ENCODE peak calls at places on chromosome 22, in five cellular contexts. K is cardiac fibroblast, R is GM23338, T is bronchial epithelial cell, O is fibroblast of the aortic adventitia. B is an unnamed sample.

GRCh38 chr22:45645150-45645525 is 26.5 kb upstream of the ATXN10 start:
- DNase-seq in O (no peak), K (no peak), T (no peak), R (peak), B (no peak)

GRCh38 chr22:29071261-29072045 is 1.4 kb upstream of the KREMEN1 start:
- DNase-seq in O (peak), T (peak), R (peak), K (peak), B (peak)

GRCh38 chr22:27987557-27987956 is 68.5 kb upstream of the PITPNB start:
- DNase-seq in O (peak), K (peak), R (no peak), T (no peak), B (peak)

GRCh38 chr22:41425704-41426365 is 20.8 kb downstream of the TOB2 start:
- DNase-seq in T (no peak), R (no peak), O (no peak), K (no peak), B (no peak)

GRCh38 chr22:43955883-43956286 is 643 bp downstream of the SAMM50 start:
- DNase-seq in K (peak), O (peak), R (peak), T (no peak), B (peak)

GRCh38 chr22:11325767-11326166 is 4202.2 kb upstream of the OR11H1 start:
- DNase-seq in R (no peak), K (no peak), T (no peak), O (no peak), B (no peak)

GRCh38 chr22:38941488-38941987 is 15.9 kb upstream of the APOBEC3A start:
- DNase-seq in O (no peak), T (no peak), K (no peak), R (no peak), B (no peak)

GRCh38 chr22:27378343-27378800 is 423.2 kb downstream of the MN1 start:
- DNase-seq in R (no peak), K (no peak), T (no peak), O (no peak), B (peak)

GRCh38 chr22:29825578-29825977 is 12.5 kb downstream of the ASCC2 start:
- DNase-seq in R (no peak), T (no peak), O (no peak), K (no peak), B (no peak)

GRCh38 chr22:19397729-19398094 is 33.8 kb downstream of the HIRA start:
- DNase-seq in T (no peak), O (no peak), R (no peak), K (no peak), B (no peak)

GRCh38 chr22:18114495-18114894 is 3.9 kb downstream of the TUBA8 start:
- DNase-seq in T (no peak), O (no peak), K (no peak), R (no peak), B (no peak)

GRCh38 chr22:42357634-42358296 is 74.4 kb downstream of the NFAM1 start:
- DNase-seq in R (no peak), T (peak), O (no peak), K (no peak), B (no peak)

GRCh38 chr22:41217553-41218157 is 12.5 kb downstream of the L3MBTL2 start:
- DNase-seq in K (peak), R (peak), O (peak), T (peak), B (peak)

GRCh38 chr22:29041408-29041807 is 20.2 kb downstream of the C22orf31 start:
- DNase-seq in T (no peak), O (peak), K (peak), R (no peak), B (peak)

GRCh38 chr22:42649261-42650056 is at the start of gene CYB5R3:
- DNase-seq in O (peak), T (peak), K (peak), R (peak), B (peak)

GRCh38 chr22:24184057-24184798 is 2.9 kb downstream of the SUSD2 start:
- DNase-seq in O (no peak), R (no peak), K (no peak), T (no peak), B (no peak)

GRCh38 chr22:23401910-23402274 is 178.2 kb downstream of the IGLL1 start:
- DNase-seq in R (no peak), O (no peak), T (no peak), K (no peak), B (no peak)

GRCh38 chr22:23289851-23290724 is 109.8 kb downstream of the BCR start:
- DNase-seq in R (peak), K (peak), T (peak), O (peak), B (peak)

GRCh38 chr22:17867160-17867785 is 93.0 kb upstream of the BID start:
- DNase-seq in T (no peak), K (no peak), R (no peak), O (no peak), B (no peak)

GRCh38 chr22:22878801-22879674 is 8.6 kb upstream of the IGLL5 start:
- DNase-seq in R (no peak), K (no peak), O (no peak), T (no peak), B (no peak)

GRCh38 chr22:31615940-31616314 is 46.1 kb downstream of the PISD start:
- DNase-seq in R (no peak), O (no peak), T (no peak), K (no peak), B (no peak)
- H3K4me3 ChIP-seq in R (no peak), O (no peak), T (no peak), K (no peak), B (no peak)

GRCh38 chr22:46797355-46797754 is 34.9 kb downstream of the TBC1D22A start:
- DNase-seq in R (peak), T (peak), O (peak), K (peak), B (peak)
- TF ChIP-seq CTCF in R (peak), T (peak), O (peak), K (peak), B (peak)

DNA sequence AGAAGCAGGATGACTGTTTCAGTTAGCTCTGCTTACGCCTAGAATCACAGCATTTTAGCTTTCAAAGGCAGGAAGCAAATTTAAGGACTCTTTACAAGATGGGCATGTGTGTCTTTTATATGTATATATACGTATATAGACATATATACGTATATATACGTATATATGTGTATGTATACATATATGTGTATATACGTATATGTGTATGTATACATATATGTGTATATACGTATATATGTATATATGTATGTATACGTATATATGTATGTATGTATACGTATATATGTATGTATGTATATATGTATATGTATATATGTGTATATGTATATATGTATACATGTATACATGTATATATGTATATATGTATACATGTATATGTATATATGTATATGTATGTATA is 111.1 kb downstream of the FBXO7 start:
- DNase-seq in R (no peak), T (no peak), K (no peak), O (no peak), B (no peak)
- H3K4me3 ChIP-seq in R (no peak), T (no peak), K (no peak), O (no peak), B (no peak)

GRCh38 chr22:20545681-20546521 is 38.5 kb downstream of the MED15 start:
- DNase-seq in O (no peak), K (peak), T (no peak), R (no peak), B (no peak)
- TF ChIP-seq CTCF in O (no peak), K (no peak), T (no peak), R (no peak), B (no peak)

DNA sequence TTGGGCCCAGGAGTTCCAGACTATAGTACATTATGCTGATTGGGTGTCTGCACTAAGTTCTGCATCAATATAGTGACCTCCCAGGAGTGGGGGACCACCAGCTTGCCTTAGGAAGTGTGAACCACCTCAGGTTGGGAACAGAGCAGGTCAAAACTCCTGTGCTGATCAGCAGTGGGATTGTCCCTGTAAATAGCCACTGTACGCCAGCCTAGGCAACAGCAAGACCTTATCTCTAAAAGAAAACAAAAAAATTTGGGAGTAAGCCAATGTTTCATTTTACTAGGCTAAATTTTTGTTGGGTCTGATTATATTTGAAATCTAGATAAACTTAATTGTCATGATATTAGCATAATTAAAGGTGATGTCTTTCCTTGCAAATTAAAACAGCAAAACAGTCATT is 3.4 kb downstream of the DEPDC5 start:
- DNase-seq in R (no peak), O (no peak), T (no peak), K (no peak), B (no peak)
- H3K4me3 ChIP-seq in R (no peak), O (no peak), T (no peak), K (no peak), B (no peak)

GRCh38 chr22:49947296-49947622 is 13.3 kb upstream of the PIM3 start:
- DNase-seq in K (no peak), R (no peak), O (no peak), T (no peak), B (no peak)
- TF ChIP-seq CTCF in K (no peak), R (no peak), O (no peak), T (no peak), B (no peak)

GRCh38 chr22:35894937-35895708 is 133.5 kb downstream of the RBFOX2 start:
- DNase-seq in T (peak), R (no peak), O (peak), K (peak), B (peak)
- H3K4me3 ChIP-seq in T (peak), R (no peak), O (peak), K (peak), B (peak)

DNA sequence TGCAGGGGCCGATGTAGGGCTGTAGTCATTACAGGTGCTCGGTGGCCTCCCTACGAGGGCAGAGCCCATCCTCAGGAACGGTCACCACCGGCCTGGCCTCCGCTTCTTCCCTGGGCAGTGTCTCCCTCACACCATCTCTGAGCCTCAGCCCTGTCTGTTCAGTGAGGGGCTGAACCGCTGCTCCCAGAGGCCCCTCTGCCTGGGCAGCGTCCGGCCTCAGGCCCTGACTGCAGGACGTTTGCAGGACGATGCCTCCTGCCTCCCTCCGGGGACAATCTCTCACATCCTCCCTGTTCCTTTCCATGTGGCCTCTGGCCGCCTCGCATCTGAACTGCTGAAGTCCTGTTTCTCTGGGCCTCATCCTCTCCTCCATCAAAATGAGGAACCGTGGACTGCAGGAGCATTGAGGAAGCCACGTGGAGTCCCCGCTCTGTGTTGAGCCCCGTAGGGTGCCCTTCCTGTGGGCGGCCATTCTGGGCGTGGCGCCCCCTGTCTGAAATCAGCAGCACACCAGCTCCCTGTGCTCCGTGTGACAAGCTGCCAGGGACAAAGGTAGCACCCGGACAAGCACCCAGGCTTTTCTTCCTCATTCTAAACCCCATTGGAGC is 933.5 kb downstream of the BRD1 start:
- DNase-seq in O (no peak), K (no peak), T (no peak), R (no peak), B (no peak)
- TF ChIP-seq CTCF in O (no peak), K (no peak), T (no peak), R (no peak), B (no peak)

B was measured in astrocyte of the spinal cord.